ENCODE peak calls at places on chromosome 22, in seven cellular contexts. D, S, I, E, F, P and K are unnamed samples.

GRCh38 chr22:44975444-44976262 is 34.2 kb downstream of the PHF21B start:
- DNase-seq in D (peak; percentile 96), F (peak; percentile 78), S (peak; percentile 76), P (peak; percentile 85), E (peak; percentile 92), I (peak; percentile 31), K (peak; percentile 95)

GRCh38 chr22:18929459-18929858 is 6.6 kb downstream of the PRODH start:
- DNase-seq in F (no peak), E (no peak), D (no peak), S (no peak), I (no peak), P (no peak), K (no peak)

GRCh38 chr22:22479999-22480532 is 28.5 kb downstream of the ZNF280B start:
- DNase-seq in F (no peak), S (no peak), D (no peak), E (no peak), I (no peak), P (no peak), K (no peak)

GRCh38 chr22:19016081-19016480 is 80.0 kb upstream of the PRODH start:
- DNase-seq in D (no peak), P (no peak), E (no peak), I (no peak), S (no peak), F (no peak), K (no peak)

GRCh38 chr22:23774922-23775436 is 2.3 kb downstream of the MMP11 start:
- DNase-seq in S (no peak), D (no peak), E (no peak), F (no peak), I (no peak), P (no peak), K (no peak)

GRCh38 chr22:23512738-23513137 is 67.4 kb downstream of the IGLL1 start:
- DNase-seq in P (no peak), F (no peak), I (no peak), S (no peak), D (no peak), E (no peak), K (no peak)

GRCh38 chr22:20244744-20245576 is 23.2 kb downstream of the RTN4R start:
- DNase-seq in F (peak; percentile 30), D (no peak), E (no peak), S (no peak), P (peak; percentile 54), I (no peak), K (no peak)

GRCh38 chr22:24427500-24428164 is at the start of gene ADORA2A:
- DNase-seq in D (no peak), F (peak; percentile 97), I (no peak), E (no peak), S (peak; percentile 67), P (peak; percentile 88), K (peak; percentile 72)

GRCh38 chr22:36856121-36856791 is 4.5 kb upstream of the NCF4 start:
- DNase-seq in F (peak; percentile 93), I (peak; percentile 64), E (peak; percentile 96), S (peak; percentile 94), P (peak; percentile 91), D (peak; percentile 94), K (peak; percentile 87)

GRCh38 chr22:22210375-22210774 is 34.2 kb upstream of the VPREB1 start:
- DNase-seq in P (peak; percentile 64), E (no peak), S (no peak), F (no peak), D (no peak), I (no peak), K (peak; percentile 71)

GRCh38 chr22:27870234-27871191 is 48.5 kb downstream of the PITPNB start:
- DNase-seq in S (no peak), E (no peak), F (no peak), D (no peak), I (no peak), P (no peak), K (no peak)

GRCh38 chr22:47022075-47022473 is 259.6 kb downstream of the TBC1D22A start:
- DNase-seq in D (no peak), P (no peak), E (no peak), F (no peak), I (no peak), S (peak; percentile 10), K (no peak)

GRCh38 chr22:23556026-23556620 is 24.0 kb downstream of the IGLL1 start:
- DNase-seq in S (no peak), F (no peak), P (no peak), E (no peak), I (no peak), D (no peak), K (peak; percentile 16)

GRCh38 chr22:46075764-46076531 is 74.4 kb upstream of the PPARA start:
- DNase-seq in F (no peak), E (no peak), P (no peak), S (peak; percentile 24), I (no peak), D (no peak), K (no peak)

GRCh38 chr22:36377022-36377631 is 10.6 kb downstream of the MYH9 start:
- DNase-seq in P (peak; percentile 85), S (no peak), E (no peak), D (no peak), I (no peak), F (peak; percentile 86), K (peak; percentile 77)

DNA sequence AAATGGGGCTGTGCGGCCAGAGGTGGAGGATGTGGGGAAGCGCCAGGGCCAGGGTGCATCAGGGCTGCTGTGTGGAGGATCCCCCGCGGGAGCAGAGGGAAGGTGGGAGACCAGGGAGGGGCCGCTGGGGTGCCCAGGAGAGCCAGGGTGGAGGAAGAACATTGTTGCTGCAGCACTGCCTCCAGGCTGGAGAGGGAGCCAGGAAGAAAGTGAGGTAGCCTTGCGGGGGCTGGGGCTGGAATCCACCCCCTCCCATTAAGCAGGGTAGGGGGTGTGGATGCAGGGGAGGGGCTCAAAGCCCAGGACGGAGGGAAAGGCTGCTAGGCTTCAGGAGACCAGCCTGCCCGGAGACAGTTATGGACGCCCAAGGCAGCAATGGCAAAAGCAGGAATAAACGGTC is 15.1 kb downstream of the CABP7 start:
- DNase-seq in D (peak; percentile 45), I (no peak), F (no peak), S (no peak), E (no peak), P (no peak), K (no peak)
- TF ChIP-seq CTCF in D (no peak), I (no peak), F (no peak), S (no peak), E (no peak), P (no peak), K (no peak)

DNA sequence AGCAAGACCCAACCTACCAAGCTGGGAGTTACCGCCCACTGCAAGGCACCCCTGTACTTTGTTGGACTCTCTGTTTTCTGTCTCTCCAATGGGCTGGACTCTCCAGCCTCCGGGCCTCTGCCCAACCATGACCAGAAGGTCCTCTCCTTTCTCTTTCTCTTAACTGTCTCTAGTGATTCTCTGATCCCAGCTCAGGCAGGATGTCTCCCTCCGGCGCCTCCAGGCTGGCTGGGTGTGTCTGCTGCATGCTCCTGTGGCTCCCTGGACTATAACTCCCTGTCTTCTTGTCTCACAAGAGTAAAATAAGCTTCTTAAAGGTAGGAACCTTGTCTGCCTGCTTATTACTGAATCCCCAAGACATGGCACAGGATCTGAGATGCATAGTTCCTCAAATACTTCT is 36.3 kb downstream of the TIMP3 start:
- DNase-seq in P (no peak), I (no peak), E (no peak), S (no peak), D (no peak), F (no peak), K (no peak)
- TF ChIP-seq CTCF in P (no peak), I (no peak), E (no peak), S (no peak), D (no peak), F (no peak), K (no peak)

GRCh38 chr22:50694766-50695420 is 22.3 kb downstream of the SHANK3 start:
- DNase-seq in S (no peak), P (no peak), D (peak; percentile 18), I (no peak), F (no peak), E (no peak), K (no peak)

GRCh38 chr22:50694099-50694498 is 21.5 kb downstream of the SHANK3 start:
- DNase-seq in I (no peak), E (no peak), F (no peak), D (no peak), S (no peak), P (peak; percentile 35), K (no peak)

GRCh38 chr22:50693462-50693861 is 20.8 kb downstream of the SHANK3 start:
- DNase-seq in F (no peak), E (no peak), D (no peak), S (no peak), P (no peak), I (no peak), K (no peak)

GRCh38 chr22:50688448-50688847 is 15.8 kb downstream of the SHANK3 start:
- DNase-seq in S (peak; percentile 16), F (no peak), P (no peak), D (no peak), E (no peak), I (no peak), K (no peak)

DNA sequence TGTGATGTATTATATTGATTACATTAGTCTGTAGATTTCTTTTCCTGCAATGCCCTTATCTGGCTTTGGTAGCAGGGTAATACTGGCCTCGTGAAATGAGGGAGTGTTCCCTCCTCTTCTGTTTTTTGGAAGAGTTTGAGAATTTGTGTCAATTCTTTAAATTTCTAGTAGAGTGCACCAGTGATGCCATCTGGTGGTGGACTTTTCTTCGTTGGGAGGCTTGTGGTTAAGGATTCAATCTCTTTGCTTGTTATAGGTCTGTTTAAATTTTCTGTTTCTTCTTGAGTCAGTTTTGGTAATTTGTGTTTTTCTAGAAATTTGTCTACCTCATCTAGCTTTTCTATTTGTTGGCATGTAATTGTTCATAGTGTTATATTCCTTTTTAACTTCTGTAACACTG is 18.9 kb downstream of the SHANK3 start:
- DNase-seq in D (no peak), P (peak; percentile 56), E (no peak), F (peak; percentile 57), I (no peak), S (no peak), K (no peak)
- TF ChIP-seq CTCF in D (peak; percentile 26), P (peak; percentile 50), E (peak; percentile 61), F (peak; percentile 95), I (peak; percentile 45), S (no peak), K (peak; percentile 64)

DNA sequence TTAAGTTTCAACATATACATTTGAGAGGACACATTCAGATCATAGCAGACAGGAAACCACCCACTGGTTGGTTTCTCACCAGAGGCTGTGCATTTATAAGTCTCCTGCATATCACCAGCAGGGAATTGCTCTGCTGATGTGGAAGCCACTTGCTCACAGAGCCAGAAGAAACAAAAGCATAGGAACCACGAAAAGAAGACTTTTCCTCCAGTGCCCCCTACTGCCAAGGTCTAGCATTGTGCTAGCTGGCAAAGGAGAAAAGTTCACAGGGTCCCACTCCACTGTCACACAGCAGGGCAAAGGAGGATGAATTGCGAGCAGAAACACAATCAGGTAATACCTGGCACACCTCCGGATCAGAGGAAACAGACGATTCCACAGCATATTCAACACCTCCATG is 28.9 kb upstream of the ISX start:
- DNase-seq in D (peak; percentile 50), P (peak; percentile 51), F (peak; percentile 7), S (no peak), I (no peak), E (no peak), K (no peak)
- TF ChIP-seq CTCF in D (peak; percentile 35), P (peak; percentile 44), F (peak; percentile 62), S (no peak), I (no peak), E (peak; percentile 49), K (no peak)